ENCODE peak calls at places on chromosomes 5 and 9, in four cellular contexts. K is fibroblast of lung, L is DND-41, N is astrocyte. I is an unnamed sample.
A peak's percentile ranks its signal among the peaks of the same experiment; 100 is the strongest.

GRCh38 chr5:141816598-141817399 is 61.4 kb downstream of the PCDH1 start:
- DNase-seq in L (no peak), K (no peak), N (no peak), I (no peak)

GRCh38 chr5:179304466-179304865 is 40.8 kb downstream of the ADAMTS2 start:
- DNase-seq in N (peak; percentile 81), L (no peak), K (peak; percentile 84), I (no peak)

GRCh38 chr9:91421987-91422765 is 1.5 kb downstream of the NFIL3 start:
- DNase-seq in K (peak; percentile 71), L (no peak), N (peak; percentile 69), I (peak; percentile 19)

GRCh38 chr9:81032030-81032572 is 657.2 kb downstream of the TLE1 start:
- DNase-seq in L (no peak), K (peak; percentile 95), N (peak; percentile 94), I (peak; percentile 37)

GRCh38 chr9:16901589-16901988 is 31.1 kb upstream of the BNC2 start:
- DNase-seq in K (peak; percentile 41), N (peak; percentile 25), L (no peak), I (no peak)

GRCh38 chr9:111924281-111924680 is 27.7 kb downstream of the UGCG start:
- DNase-seq in L (no peak), K (no peak), N (no peak), I (no peak)

GRCh38 chr5:160439205-160439600 is 17.5 kb downstream of the PTTG1 start:
- DNase-seq in K (peak; percentile 58), N (no peak), L (peak; percentile 90), I (peak; percentile 85)

GRCh38 chr9:133509179-133510083 is 15.3 kb downstream of the MYMK start:
- DNase-seq in L (no peak), N (no peak), K (no peak), I (peak; percentile 48)

GRCh38 chr5:32709789-32710334 is 1.3 kb upstream of the NPR3 start:
- DNase-seq in N (peak; percentile 68), L (no peak), K (peak; percentile 79), I (peak; percentile 80)

GRCh38 chr9:125844611-125845010 is 97.4 kb downstream of the PBX3 start:
- DNase-seq in N (no peak), K (no peak), L (no peak), I (no peak)

GRCh38 chr9:114012126-114012525 is 66.0 kb downstream of the AMBP start:
- DNase-seq in L (no peak), K (no peak), N (no peak), I (no peak)

GRCh38 chr5:42301349-42301748 is 121.9 kb upstream of the GHR start:
- DNase-seq in L (no peak), K (no peak), N (no peak), I (no peak)

GRCh38 chr9:35102465-35102768 is 514 bp downstream of the STOML2 start:
- DNase-seq in N (no peak), L (no peak), K (peak; percentile 28), I (no peak)

GRCh38 chr5:122311400-122311887 is 593 bp upstream of the SNCAIP start:
- DNase-seq in N (no peak), K (peak; percentile 47), L (no peak), I (no peak)
- H2AFZ ChIP-seq in N (peak overlapping the region; percentile 80), K (no peak overlapping the region), L (no peak overlapping the region), I (peak overlapping the region; percentile 31)

GRCh38 chr5:132011561-132012384 is at the start of gene ACSL6:
- DNase-seq in K (no peak), N (no peak), L (peak; percentile 1), I (peak; percentile 52)
- TF ChIP-seq EZH2 in K (peak; percentile 89), N (peak; percentile 84), L (no peak), I (peak; percentile 50)

GRCh38 chr9:96655198-96655851 is at the start of gene PRXL2C:
- DNase-seq in N (peak; percentile 51), L (no peak), K (peak; percentile 70), I (peak; percentile 92)

GRCh38 chr9:96649620-96650323 is 5.3 kb downstream of the PRXL2C start:
- DNase-seq in L (no peak), K (no peak), N (no peak), I (no peak)

GRCh38 chr9:96651626-96652025 is 3.5 kb downstream of the PRXL2C start:
- DNase-seq in K (no peak), N (no peak), L (no peak), I (no peak)

DNA sequence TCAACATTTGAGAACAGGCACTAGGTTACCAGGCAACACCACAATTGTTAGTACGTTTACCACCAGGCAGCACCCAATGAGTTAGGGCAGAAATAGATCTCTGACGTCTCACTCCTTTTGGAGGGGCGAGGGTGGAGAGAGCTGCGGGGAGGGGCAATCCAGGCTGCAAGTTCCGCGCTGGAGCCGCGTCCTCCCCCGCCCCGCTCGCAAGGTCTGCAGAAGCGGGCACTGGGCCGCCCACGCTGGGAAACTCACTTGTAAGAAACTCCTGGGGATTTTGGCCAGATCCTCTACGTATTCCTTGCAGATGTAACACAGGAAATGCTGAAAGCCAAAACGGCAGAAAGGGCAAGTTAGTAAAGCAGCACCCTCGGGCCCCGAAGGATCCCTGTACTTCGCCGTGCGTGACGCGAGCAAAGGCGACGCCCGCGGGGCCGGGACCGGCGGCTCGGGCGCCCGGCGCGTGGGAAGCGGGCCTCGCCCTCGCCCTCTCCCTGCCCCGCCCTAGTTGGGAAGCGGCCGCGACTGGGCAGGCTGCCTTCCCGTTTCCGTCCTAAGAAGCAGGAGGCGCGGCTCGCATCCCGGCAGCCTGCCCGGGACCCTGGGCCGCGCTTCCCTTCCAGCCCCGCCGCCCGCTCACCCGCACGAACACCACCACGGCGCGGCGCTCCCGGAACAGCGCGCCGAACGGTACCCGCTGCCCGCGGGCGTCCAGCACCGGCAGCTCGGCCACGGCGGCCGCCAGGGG is 493 bp downstream of the PRXL2C start:
- DNase-seq in N (peak; percentile 90), K (peak; percentile 93), L (no peak), I (peak; percentile 86)
- H2AFZ ChIP-seq in N (peak overlapping the region; percentile 88), K (peak overlapping the region; percentile 36), L (no peak overlapping the region), I (peak overlapping the region; percentile 79)

GRCh38 chr9:135715056-135715595 is 13.1 kb downstream of the KCNT1 start:
- DNase-seq in K (no peak), L (no peak), N (no peak), I (no peak)

GRCh38 chr9:135712571-135713295 is 10.7 kb downstream of the KCNT1 start:
- DNase-seq in K (no peak), N (no peak), L (no peak), I (no peak)

GRCh38 chr9:135716045-135716444 is 14.1 kb downstream of the KCNT1 start:
- DNase-seq in K (no peak), L (no peak), N (no peak), I (no peak)

GRCh38 chr9:135711881-135712280 is 9.9 kb downstream of the KCNT1 start:
- DNase-seq in N (no peak), K (no peak), L (no peak), I (no peak)

GRCh38 chr9:135714242-135715055 is 12.5 kb downstream of the KCNT1 start:
- DNase-seq in K (no peak), N (no peak), L (no peak), I (peak; percentile 55)
- TF ChIP-seq EZH2 in K (no peak), N (no peak), L (no peak), I (no peak)

DNA sequence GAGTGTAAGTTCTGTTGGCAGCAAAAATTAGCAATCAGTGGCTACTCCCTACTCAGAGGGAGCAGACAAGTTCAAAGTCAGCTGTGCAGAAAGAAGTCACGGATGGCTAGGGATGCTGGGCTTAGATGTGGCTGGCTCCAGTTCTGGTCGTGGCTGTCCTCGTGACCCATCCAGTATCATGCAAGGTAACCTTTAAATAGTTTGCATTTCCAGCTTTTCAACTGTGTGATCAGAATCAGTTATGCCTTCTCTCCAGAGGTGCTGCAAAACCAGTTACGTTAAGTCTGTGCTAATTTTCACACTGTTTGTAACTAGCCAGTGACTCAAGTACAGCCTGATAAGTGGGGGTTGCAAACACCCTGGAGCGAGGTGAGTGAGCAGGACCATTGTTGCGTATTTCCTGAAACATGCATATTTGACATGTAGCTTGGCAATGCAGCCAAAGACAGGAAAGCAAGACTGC is 302.4 kb downstream of the ATPSCKMT start:
- DNase-seq in N (peak; percentile 44), K (peak; percentile 47), L (no peak), I (no peak)
- H2AFZ ChIP-seq in N (no peak overlapping the region), K (no peak overlapping the region), L (no peak overlapping the region), I (no peak overlapping the region)

GRCh38 chr5:146337264-146337904 is 1.3 kb upstream of the POU4F3 start:
- DNase-seq in N (no peak), L (no peak), K (no peak), I (no peak)
- TF ChIP-seq EZH2 in N (peak; percentile 66), L (no peak), K (no peak), I (peak; percentile 69)

DNA sequence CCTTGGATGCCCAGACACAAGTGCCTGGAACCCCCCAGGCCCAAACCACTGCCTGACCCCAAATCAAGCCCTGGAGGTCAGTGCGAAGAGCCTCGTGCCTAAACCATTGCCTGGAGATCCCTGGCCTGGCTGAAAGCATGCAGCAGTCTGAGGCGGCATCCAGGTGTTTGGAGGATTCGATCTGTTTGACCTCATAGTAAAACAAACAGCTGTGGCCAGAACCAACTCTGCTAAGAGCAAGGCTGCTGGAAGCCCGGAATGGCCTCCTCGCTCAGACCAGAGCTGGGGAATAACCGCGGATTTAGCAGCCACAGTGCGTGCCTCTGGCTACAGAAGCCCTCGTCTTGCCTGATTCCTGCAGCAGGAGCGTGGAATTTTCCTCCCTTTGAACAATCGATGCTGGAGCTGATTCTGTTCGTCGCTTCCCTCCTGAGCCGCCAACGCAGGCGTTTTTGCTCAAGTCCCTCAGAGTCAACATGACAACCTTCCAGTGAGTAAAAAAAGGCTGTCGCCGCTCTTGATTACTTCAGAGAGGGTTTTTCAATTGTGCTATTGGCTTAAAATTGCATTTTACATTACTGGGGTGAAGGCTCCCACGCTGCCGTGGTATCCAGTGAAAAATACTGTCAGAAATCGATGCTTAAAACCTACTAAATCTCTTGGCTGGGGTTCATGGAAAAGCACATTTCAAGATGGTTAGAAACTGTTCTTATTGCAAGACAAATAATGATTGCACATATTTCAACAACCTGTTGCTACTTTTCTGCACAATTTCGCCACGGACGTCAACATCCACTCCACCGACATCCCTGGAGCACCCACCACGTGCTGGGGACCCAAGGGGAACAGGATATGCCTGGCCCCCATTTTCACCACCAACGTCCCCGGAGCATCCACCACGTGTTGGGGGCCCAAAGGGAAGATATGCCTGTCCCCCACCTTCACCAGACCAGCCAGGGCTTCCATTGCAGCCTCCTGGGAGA is 190.0 kb downstream of the OLFM1 start:
- DNase-seq in N (no peak), L (no peak), K (no peak), I (no peak)
- H2AFZ ChIP-seq in N (no peak overlapping the region), L (no peak overlapping the region), K (no peak overlapping the region), I (no peak overlapping the region)

GRCh38 chr9:86600291-86600690 is 246.1 kb upstream of the TUT7 start:
- DNase-seq in K (peak; percentile 17), L (no peak), N (peak; percentile 14), I (no peak)

GRCh38 chr9:86600977-86601376 is 246.8 kb upstream of the TUT7 start:
- DNase-seq in K (no peak), L (no peak), N (no peak), I (no peak)

GRCh38 chr9:86599565-86599964 is 245.4 kb upstream of the TUT7 start:
- DNase-seq in N (no peak), L (no peak), K (no peak), I (no peak)

GRCh38 chr9:86602715-86603114 is 248.5 kb upstream of the TUT7 start:
- DNase-seq in L (no peak), N (no peak), K (no peak), I (no peak)

GRCh38 chr9:86601697-86602096 is 247.5 kb upstream of the TUT7 start:
- DNase-seq in N (no peak), K (no peak), L (no peak), I (no peak)
- TF ChIP-seq EZH2 in N (no peak), K (no peak), L (no peak), I (no peak)

GRCh38 chr5:154614595-154614994 is 136.6 kb upstream of the HAND1 start:
- DNase-seq in L (no peak), N (no peak), K (no peak), I (no peak)
- H2AFZ ChIP-seq in L (no peak overlapping the region), N (no peak overlapping the region), K (no peak overlapping the region), I (no peak overlapping the region)